ENCODE peak calls at places on chromosomes 12 and 14, in four cellular contexts. O, B, V and W are unnamed samples.

GRCh38 chr12:51270067-51270846 is at the start of gene SMAGP:
- DNase-seq in O (no peak), V (peak; percentile 73), B (no peak), W (no peak)

GRCh38 chr12:123115409-123116111 is 35.3 kb downstream of the PITPNM2 start:
- DNase-seq in B (no peak), V (peak; percentile 75), O (peak; percentile 49), W (no peak)

GRCh38 chr12:49369723-49370145 is 2.5 kb downstream of the SPATS2 start:
- DNase-seq in V (no peak), B (no peak), O (no peak), W (no peak)

GRCh38 chr12:72511906-72512305 is 239.7 kb downstream of the TRHDE start:
- DNase-seq in B (no peak), V (no peak), O (no peak), W (peak; percentile 31)

GRCh38 chr14:69268763-69269162 is 8.8 kb downstream of the GALNT16 start:
- DNase-seq in V (peak; percentile 17), B (no peak), O (no peak), W (no peak)

GRCh38 chr12:104412681-104413080 is 44.1 kb upstream of the CHST11 start:
- DNase-seq in O (no peak), V (no peak), B (no peak), W (no peak)

GRCh38 chr12:4251967-4252366 is 21.6 kb upstream of the CCND2 start:
- DNase-seq in O (no peak), B (no peak), V (no peak), W (no peak)

GRCh38 chr12:63841611-63842010 is 2.9 kb upstream of the SRGAP1 start:
- DNase-seq in O (no peak), V (no peak), B (no peak), W (no peak)

GRCh38 chr12:124359671-124360581 is 65.0 kb downstream of the RFLNA start:
- DNase-seq in V (no peak), O (peak; percentile 92), B (no peak), W (no peak)

GRCh38 chr12:131133015-131133905 is 179.6 kb downstream of the ADGRD1 start:
- DNase-seq in B (no peak), V (no peak), O (peak; percentile 57), W (no peak)

GRCh38 chr12:43208221-43208620 is 343.8 kb downstream of the ADAMTS20 start:
- DNase-seq in V (no peak), B (no peak), O (no peak), W (no peak)

GRCh38 chr12:30905483-30906009 is 21.0 kb upstream of the TSPAN11 start:
- DNase-seq in B (no peak), V (no peak), O (no peak), W (no peak)

GRCh38 chr14:96086574-96087077 is 47.5 kb downstream of the C14orf132 start:
- DNase-seq in O (no peak), V (no peak), B (no peak), W (no peak)

GRCh38 chr12:62014330-62014729 is 245.9 kb upstream of the USP15 start:
- DNase-seq in V (no peak), O (no peak), B (no peak), W (no peak)

GRCh38 chr12:29769162-29769820 is 14.5 kb downstream of the TMTC1 start:
- DNase-seq in V (no peak), O (no peak), B (no peak), W (peak; percentile 93)

GRCh38 chr12:7395950-7396349 is 48.0 kb downstream of the CD163L1 start:
- DNase-seq in B (no peak), V (no peak), O (no peak), W (no peak)

GRCh38 chr14:76763362-76764041 is 2.2 kb downstream of the VASH1 start:
- DNase-seq in B (no peak), V (no peak), O (no peak), W (no peak)

GRCh38 chr12:69266045-69266635 is 26.8 kb downstream of the CPSF6 start:
- DNase-seq in O (no peak), V (no peak), B (no peak), W (no peak)

GRCh38 chr12:48165089-48166031 is 8.0 kb upstream of the ASB8 start:
- DNase-seq in B (no peak), V (peak; percentile 58), O (no peak), W (no peak)

GRCh38 chr14:105494606-105494929 is 3.5 kb downstream of the TEDC1 start:
- DNase-seq in B (no peak), V (no peak), O (no peak), W (no peak)

GRCh38 chr14:39381366-39381765 is 50.9 kb downstream of the FBXO33 start:
- DNase-seq in V (no peak), B (no peak), O (no peak), W (no peak)

GRCh38 chr12:32541754-32542374 is 137.2 kb upstream of the DNM1L start:
- DNase-seq in B (no peak), O (no peak), V (no peak), W (peak; percentile 47)

GRCh38 chr14:102603293-102603907 is 11.0 kb downstream of the RCOR1 start:
- DNase-seq in B (no peak), O (no peak), V (no peak), W (no peak)

GRCh38 chr14:101072945-101073597 is 169.5 kb upstream of the RTL1 start:
- DNase-seq in O (peak; percentile 18), V (no peak), B (peak; percentile 25), W (peak; percentile 94)

GRCh38 chr12:100371146-100371545 is 14.3 kb downstream of the SLC17A8 start:
- DNase-seq in B (no peak), V (no peak), O (no peak), W (no peak)

GRCh38 chr14:20327005-20327869 is 5.8 kb downstream of the CCNB1IP1 start:
- DNase-seq in V (peak; percentile 43), O (no peak), B (no peak), W (no peak)

GRCh38 chr14:104685216-104685997 is 4.0 kb upstream of the INF2 start:
- DNase-seq in V (no peak), O (no peak), B (no peak), W (no peak)